ENCODE peak calls at places on chromosomes 12 and 14, in nine cellular contexts. W is GM12891; Y is stimulated activated naive CD4-positive, alpha-beta T cell; T is HepG2; I is NCI-H2081; Z is sigmoid colon; R is T-helper 9 cell; B is activated naive CD4-positive, alpha-beta T cell; N is DMS153. J is an unnamed sample.

GRCh38 chr14:64074961-64075619 is 219.1 kb downstream of the ESR2 start:
- DNase-seq in W (no peak), Y (no peak), T (no peak), I (no peak), Z (no peak), R (no peak), B (no peak), N (no peak), J (no peak)

GRCh38 chr14:50839048-50839447 is 8.1 kb upstream of the NIN start:
- DNase-seq in W (no peak), Y (no peak), T (peak), I (no peak), Z (no peak), R (no peak), B (no peak), N (no peak), J (no peak)

GRCh38 chr14:100660498-100661339 is 66.0 kb upstream of the DLK1 start:
- DNase-seq in W (no peak), Y (no peak), T (peak), I (no peak), Z (no peak), R (no peak), B (no peak), N (no peak), J (no peak)

GRCh38 chr12:105461276-105461975 is 130.9 kb downstream of the C12orf75 start:
- DNase-seq in W (no peak), Y (no peak), T (no peak), I (no peak), Z (no peak), R (no peak), B (no peak), N (no peak), J (no peak)

GRCh38 chr12:57730336-57731067 is 8.0 kb downstream of the AGAP2 start:
- DNase-seq in W (no peak), Y (no peak), T (no peak), I (no peak), Z (no peak), R (no peak), B (no peak), N (no peak), J (no peak)

GRCh38 chr12:31819427-31819826 is 90.6 kb upstream of the AMN1 start:
- DNase-seq in W (no peak), Y (no peak), T (no peak), I (no peak), Z (no peak), R (no peak), B (no peak), N (no peak), J (no peak)

GRCh38 chr12:128449146-128449894 is 182.3 kb downstream of the TMEM132C start:
- DNase-seq in W (no peak), Y (no peak), T (no peak), I (no peak), Z (no peak), R (no peak), B (no peak), N (peak), J (no peak)

GRCh38 chr14:104145826-104146642 is 7.6 kb downstream of the KIF26A start:
- DNase-seq in W (no peak), Y (no peak), T (no peak), I (no peak), Z (peak), R (no peak), B (no peak), N (no peak), J (no peak)

GRCh38 chr14:52862652-52863338 is 71.4 kb upstream of the GNPNAT1 start:
- DNase-seq in W (no peak), Y (no peak), T (no peak), I (no peak), Z (no peak), R (no peak), B (no peak), N (no peak), J (no peak)

GRCh38 chr14:24224618-24225071 is 7.5 kb downstream of the NEDD8 start:
- DNase-seq in W (no peak), Y (no peak), T (no peak), I (no peak), Z (peak), R (no peak), B (no peak), N (no peak), J (no peak)

GRCh38 chr14:96735509-96735908 is 61.7 kb upstream of the VRK1 start:
- DNase-seq in W (no peak), Y (no peak), T (no peak), I (no peak), Z (no peak), R (no peak), B (no peak), N (no peak), J (no peak)

GRCh38 chr12:9319842-9320173 is 111.6 kb upstream of the PZP start:
- DNase-seq in W (no peak), Y (no peak), T (no peak), I (no peak), Z (no peak), R (no peak), B (no peak), N (peak), J (no peak)

GRCh38 chr12:32505067-32505466 is 105.7 kb downstream of the FGD4 start:
- DNase-seq in W (no peak), Y (no peak), T (no peak), I (no peak), Z (no peak), R (no peak), B (no peak), N (no peak), J (no peak)

GRCh38 chr14:89185919-89186849 is 230.8 kb downstream of the FOXN3 start:
- DNase-seq in W (no peak), Y (no peak), T (no peak), I (no peak), Z (no peak), R (no peak), B (no peak), N (peak), J (peak)

GRCh38 chr12:20400003-20400402 is 31.7 kb downstream of the PDE3A start:
- DNase-seq in W (no peak), Y (no peak), T (no peak), I (no peak), Z (no peak), R (no peak), B (no peak), N (no peak), J (no peak)

GRCh38 chr14:57391609-57392195 is 1.3 kb downstream of the NAA30 start:
- DNase-seq in W (no peak), Y (no peak), T (no peak), I (no peak), Z (no peak), R (no peak), B (no peak), N (no peak), J (no peak)

GRCh38 chr14:24398943-24399801 is at the start of gene NYNRIN:
- DNase-seq in W (no peak), Y (no peak), T (no peak), I (peak), Z (peak), R (peak), B (no peak), N (no peak), J (no peak)